ENCODE peak calls at places on chromosomes 6 and 20, in seven cellular contexts. Q is HCT116, I is HepG2, G is neural progenitor cell, W is IMR-90, E is fibroblast of lung, O is PC-3. A is an unnamed sample. For H3K36me3, the result is how much of the 10 kb centered on the place peaks cover.

GRCh38 chr6:17709476-17709875 is 2.8 kb upstream of the NUP153 start:
- DNase-seq in Q (no peak), I (no peak), G (no peak), W (no peak), E (no peak), O (no peak), A (no peak)

GRCh38 chr6:65569505-65569904 is 137.5 kb downstream of the EYS start:
- DNase-seq in Q (no peak), I (no peak), G (no peak), W (no peak), E (no peak), O (peak), A (no peak)

GRCh38 chr6:8879334-8879733 is 444.0 kb upstream of the SLC35B3 start:
- DNase-seq in Q (no peak), I (no peak), G (no peak), W (no peak), E (no peak), O (no peak), A (no peak)

GRCh38 chr6:151719070-151719469 is 88.4 kb upstream of the ESR1 start:
- DNase-seq in Q (no peak), I (no peak), G (no peak), W (no peak), E (no peak), O (no peak), A (no peak)

GRCh38 chr6:53492860-53493634 is 51.9 kb downstream of the GCLC start:
- DNase-seq in Q (peak), I (peak), G (peak), W (peak), E (peak), O (peak), A (peak)

GRCh38 chr6:50936277-50936681 is 117.6 kb downstream of the TFAP2B start:
- DNase-seq in Q (no peak), I (no peak), G (peak), W (no peak), E (no peak), O (no peak), A (no peak)

GRCh38 chr6:5529015-5529414 is 267.7 kb downstream of the FARS2 start:
- DNase-seq in Q (no peak), I (no peak), G (no peak), W (peak), E (no peak), O (peak), A (no peak)

GRCh38 chr20:63844384-63845025 is 13.4 kb upstream of the ZBTB46 start:
- DNase-seq in Q (no peak), I (no peak), G (no peak), W (no peak), E (no peak), O (no peak), A (no peak)

GRCh38 chr6:57063847-57064246 is 17.4 kb downstream of the KIAA1586 start:
- DNase-seq in Q (no peak), I (no peak), G (no peak), W (no peak), E (no peak), O (no peak), A (no peak)

GRCh38 chr6:128885381-128885780 is 2.4 kb downstream of the LAMA2 start:
- DNase-seq in Q (no peak), I (no peak), G (no peak), W (no peak), E (no peak), O (no peak), A (no peak)

GRCh38 chr6:106180208-106180607 is 94.1 kb downstream of the PRDM1 start:
- DNase-seq in Q (no peak), I (no peak), G (no peak), W (no peak), E (no peak), O (no peak), A (no peak)

GRCh38 chr6:33552252-33552651 is 27.8 kb downstream of the BAK1 start:
- DNase-seq in Q (no peak), I (no peak), G (no peak), W (no peak), E (no peak), O (no peak), A (no peak)

GRCh38 chr6:2767327-2767985 is 2.3 kb downstream of the WRNIP1 start:
- DNase-seq in Q (no peak), I (no peak), G (no peak), W (no peak), E (no peak), O (no peak), A (no peak)

GRCh38 chr20:9412309-9412708 is 102.1 kb upstream of the LAMP5 start:
- DNase-seq in Q (no peak), I (no peak), G (no peak), W (no peak), E (no peak), O (no peak), A (no peak)

GRCh38 chr20:37596890-37597539 is 69.3 kb upstream of the BLCAP start:
- DNase-seq in Q (no peak), I (no peak), G (no peak), W (no peak), E (no peak), O (no peak), A (no peak)

GRCh38 chr20:43844778-43845614 is 69.7 kb upstream of the TOX2 start:
- DNase-seq in Q (peak), I (no peak), G (no peak), W (peak), E (peak), O (peak), A (peak)

GRCh38 chr20:32506721-32507120 is 78.4 kb downstream of the NOL4L start:
- DNase-seq in Q (no peak), I (no peak), G (no peak), W (no peak), E (no peak), O (no peak), A (no peak)

GRCh38 chr20:32510120-32510600 is 75.0 kb downstream of the NOL4L start:
- DNase-seq in Q (no peak), I (no peak), G (no peak), W (no peak), E (no peak), O (no peak), A (peak)

GRCh38 chr20:32509639-32510066 is 75.5 kb downstream of the NOL4L start:
- DNase-seq in Q (no peak), I (peak), G (no peak), W (peak), E (peak), O (peak), A (no peak)

GRCh38 chr20:32507998-32508774 is 76.9 kb downstream of the NOL4L start:
- DNase-seq in Q (no peak), I (no peak), G (no peak), W (no peak), E (no peak), O (no peak), A (no peak)

GRCh38 chr20:32508775-32509119 is 76.4 kb downstream of the NOL4L start:
- DNase-seq in Q (no peak), I (no peak), G (no peak), W (no peak), E (no peak), O (no peak), A (no peak)
- H3K4me2 ChIP-seq in Q (no peak), I (no peak), G (no peak), W (no peak), E (no peak), O (peak), A (no peak)

DNA sequence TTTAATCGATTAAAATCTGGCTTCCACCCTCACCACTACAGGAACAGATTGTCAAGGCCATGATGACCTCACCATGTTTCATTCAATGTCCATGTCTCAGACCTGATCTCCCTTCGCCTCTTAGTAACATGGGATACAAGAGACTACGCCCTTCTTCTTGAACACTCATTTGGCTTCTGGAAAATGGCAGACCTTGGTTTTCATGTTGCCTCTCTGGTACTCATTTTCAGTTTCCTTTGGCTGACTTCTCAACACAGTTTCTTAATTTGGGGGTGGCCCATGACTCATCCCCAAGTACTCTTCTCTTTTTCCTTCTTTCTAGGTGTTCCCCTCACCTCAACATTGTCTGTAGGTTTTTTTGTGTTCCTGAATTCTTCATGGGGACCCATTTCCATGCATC is 22.7 kb downstream of the TMX4 start:
- DNase-seq in Q (no peak), I (no peak), G (no peak), W (no peak), E (no peak), O (no peak), A (no peak)
- H3K36me3 ChIP-seq in Q (under half), I (under half), G (under half), W (under half), E (under half), O (under half), A (under half)

DNA sequence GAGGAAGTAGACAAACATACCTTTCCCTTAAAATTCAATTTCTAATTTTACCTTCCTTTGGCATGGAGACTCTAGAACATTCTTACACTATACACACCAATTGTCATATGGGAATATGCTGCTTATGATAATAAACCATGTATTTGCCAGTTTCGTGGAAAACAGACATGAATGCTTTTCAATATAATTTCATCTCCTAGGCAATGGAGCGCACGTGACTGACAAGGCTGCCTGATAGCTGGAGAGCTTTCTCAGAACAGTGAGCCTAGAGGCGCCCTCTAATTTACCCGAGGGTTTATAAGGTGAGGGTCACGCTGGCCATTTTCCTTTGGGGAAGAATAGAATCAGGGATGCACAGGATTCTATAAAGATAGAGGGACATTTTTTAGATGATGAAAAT is 56.5 kb downstream of the PRR18 start:
- DNase-seq in Q (no peak), I (no peak), G (no peak), W (no peak), E (no peak), O (no peak), A (no peak)
- H3K4me2 ChIP-seq in Q (no peak), I (no peak), G (no peak), W (no peak), E (no peak), O (no peak), A (no peak)

DNA sequence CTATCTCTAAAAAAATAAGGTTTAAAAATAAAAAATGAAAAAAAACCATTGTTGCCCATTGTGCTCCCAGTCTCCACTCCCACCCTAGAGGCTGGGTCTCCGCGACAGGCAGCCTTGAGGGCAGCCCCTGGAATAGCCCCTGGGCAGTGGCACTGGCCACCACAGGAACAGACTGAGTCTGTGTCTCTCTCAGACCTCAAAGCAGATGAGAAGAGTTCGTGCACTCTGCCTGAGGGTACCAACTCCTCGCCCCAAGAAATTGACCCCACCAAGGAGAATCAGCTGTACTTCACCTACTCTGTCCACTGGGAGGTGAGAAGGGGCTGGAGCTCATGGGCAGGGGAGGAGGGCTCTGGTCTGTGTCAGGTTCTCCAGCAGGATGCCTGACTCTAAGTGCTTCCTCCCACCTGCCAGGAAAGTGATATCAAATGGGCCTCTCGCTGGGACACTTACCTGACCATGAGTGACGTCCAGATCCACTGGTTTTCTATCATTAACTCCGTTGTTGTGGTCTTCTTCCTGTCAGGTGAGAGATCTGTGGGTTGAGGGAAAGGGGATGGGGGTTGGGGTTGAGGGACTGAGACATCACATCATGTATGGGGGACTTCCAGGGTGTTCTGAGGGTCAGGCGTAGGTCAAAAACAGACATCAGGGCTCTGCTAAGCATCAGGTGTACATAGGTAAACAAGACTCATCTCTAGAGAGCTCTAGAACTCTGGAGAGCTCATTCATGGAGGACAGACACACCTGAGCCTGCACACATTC is 35.6 kb downstream of the TM9SF4 start:
- DNase-seq in Q (no peak), I (no peak), G (no peak), W (no peak), E (no peak), O (no peak), A (no peak)
- H3K36me3 ChIP-seq in Q (half or more), I (half or more), G (under half), W (half or more), E (under half), O (half or more), A (under half)

GRCh38 chr6:11815231-11815630 is 36.6 kb upstream of the ADTRP start:
- DNase-seq in Q (no peak), I (no peak), G (no peak), W (peak), E (no peak), O (peak), A (no peak)
- H3K4me2 ChIP-seq in Q (no peak), I (no peak), G (no peak), W (peak), E (no peak), O (peak), A (peak)

GRCh38 chr20:32837157-32837556 is 17.4 kb downstream of the MAPRE1 start:
- DNase-seq in Q (no peak), I (no peak), G (no peak), W (no peak), E (no peak), O (no peak), A (no peak)

GRCh38 chr20:32841174-32841573 is 17.5 kb upstream of the EFCAB8 start:
- DNase-seq in Q (no peak), I (no peak), G (no peak), W (no peak), E (no peak), O (no peak), A (no peak)

GRCh38 chr20:32839227-32839981 is 19.3 kb upstream of the EFCAB8 start:
- DNase-seq in Q (no peak), I (no peak), G (no peak), W (no peak), E (no peak), O (no peak), A (no peak)

GRCh38 chr20:32841632-32842031 is 17.1 kb upstream of the EFCAB8 start:
- DNase-seq in Q (no peak), I (no peak), G (no peak), W (no peak), E (no peak), O (no peak), A (no peak)

DNA sequence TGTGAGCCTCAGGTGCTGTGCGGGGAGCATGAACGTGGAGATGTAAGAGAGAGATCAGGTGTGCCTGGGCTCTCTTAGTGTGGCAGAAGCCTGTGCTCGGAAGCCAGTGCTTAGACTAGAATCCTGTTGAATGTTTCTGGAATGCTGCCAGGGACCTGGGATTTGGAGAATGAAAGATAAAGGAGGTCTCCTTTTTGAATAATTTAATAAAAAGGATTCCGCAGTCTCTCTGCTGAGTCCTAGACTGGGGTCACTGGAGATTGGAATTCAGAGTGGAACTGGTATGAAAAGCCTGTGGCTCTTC is 18.8 kb upstream of the EFCAB8 start:
- DNase-seq in Q (no peak), I (no peak), G (no peak), W (no peak), E (no peak), O (no peak), A (no peak)
- H3K36me3 ChIP-seq in Q (half or more), I (half or more), G (under half), W (half or more), E (under half), O (half or more), A (under half)

DNA sequence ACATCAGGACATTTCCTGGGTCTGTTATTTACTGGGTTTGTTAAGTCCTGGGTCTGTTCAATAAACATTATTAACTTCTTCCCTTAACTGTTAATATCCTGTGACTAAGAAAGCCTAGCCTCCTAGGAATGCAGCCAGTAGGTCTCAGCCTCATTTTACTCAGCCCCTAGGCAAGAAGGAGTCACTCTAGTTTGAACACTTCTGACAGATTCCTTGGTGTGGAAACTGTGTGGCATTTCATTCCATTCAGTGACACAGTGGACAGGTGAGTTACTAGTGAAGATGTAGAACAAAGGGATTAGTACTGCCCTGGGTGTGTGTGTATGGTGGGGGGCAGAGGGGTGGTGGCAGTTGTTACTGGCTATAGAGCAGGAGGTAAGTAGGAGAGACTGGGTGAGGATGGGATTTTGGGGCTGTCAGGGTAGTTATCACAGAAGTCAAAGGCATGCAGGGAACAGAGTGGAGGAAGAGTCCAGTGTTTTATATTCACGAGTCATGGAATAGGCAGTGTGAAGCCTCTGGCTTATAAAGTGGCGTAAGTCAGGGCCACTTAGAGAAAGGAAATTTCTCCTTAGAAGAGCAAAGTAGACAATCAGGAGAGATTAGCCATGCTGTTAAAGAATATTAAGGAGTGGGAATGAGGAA is 28.4 kb downstream of the RNF182 start:
- DNase-seq in Q (peak), I (no peak), G (no peak), W (peak), E (peak), O (peak), A (no peak)
- H3K4me2 ChIP-seq in Q (peak), I (no peak), G (no peak), W (peak), E (no peak), O (peak), A (no peak)

GRCh38 chr6:36516559-36516958 is 30.7 kb downstream of the STK38 start:
- DNase-seq in Q (no peak), I (no peak), G (no peak), W (no peak), E (no peak), O (no peak), A (no peak)
- H3K36me3 ChIP-seq in Q (under half), I (under half), G (under half), W (under half), E (under half), O (under half), A (under half)

DNA sequence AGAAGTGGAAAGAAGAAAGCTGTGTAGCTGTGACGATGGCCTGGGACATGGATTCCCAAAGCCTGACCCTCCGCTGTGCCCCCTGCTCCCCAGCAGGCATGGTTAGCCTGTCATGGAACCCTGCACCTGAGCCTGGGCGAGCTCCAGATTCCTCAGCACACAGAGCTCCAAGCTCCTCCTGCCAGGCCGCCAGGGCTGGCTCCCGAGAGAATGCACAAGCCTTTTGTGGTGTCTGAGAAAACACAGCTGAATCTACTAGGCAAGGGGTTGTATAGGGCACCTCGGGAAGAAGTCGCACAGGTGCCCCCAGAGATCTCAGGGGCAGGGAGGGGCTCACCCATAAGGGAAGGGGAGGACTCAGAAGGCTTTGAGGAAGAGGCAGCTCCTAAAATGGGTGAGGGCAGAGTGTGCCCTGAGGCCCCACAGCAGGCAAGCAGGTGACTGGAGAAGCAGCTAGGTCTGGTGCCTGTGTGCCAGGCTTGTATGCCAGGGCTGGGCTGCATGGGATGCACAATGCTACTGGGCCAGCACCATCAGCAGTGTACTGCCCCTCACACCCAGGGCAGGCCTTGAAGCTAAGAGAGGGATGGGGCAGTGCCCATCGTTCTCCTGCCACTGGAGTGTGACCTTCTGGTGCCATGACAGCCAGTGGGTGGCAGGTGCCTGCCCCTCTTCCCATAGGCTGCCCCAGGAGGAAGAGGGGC is 64.3 kb upstream of the CD93 start:
- DNase-seq in Q (no peak), I (no peak), G (no peak), W (no peak), E (no peak), O (no peak), A (no peak)
- H3K4me2 ChIP-seq in Q (peak), I (no peak), G (no peak), W (no peak), E (no peak), O (no peak), A (no peak)

A was measured in hepatocyte.